ENCODE peak calls at places on chromosomes 3 and 15, in nine cellular contexts. K is esophagus muscularis mucosa; D is pancreas; N is naive thymus-derived CD4-positive, alpha-beta T cell; R is uterus; F is A549; O is small intestine; M is IMR-90; H is psoas muscle. Y is an unnamed sample.

GRCh38 chr15:30984542-30984941 is 6.9 kb downstream of the MTMR10 start:
- DNase-seq in M (no peak), F (no peak), H (no peak), N (no peak), K (no peak), D (no peak), R (no peak), O (peak; percentile 15), Y (no peak)

GRCh38 chr3:99850608-99851007 is 32.9 kb downstream of the CMSS1 start:
- DNase-seq in D (no peak), K (no peak), N (no peak), H (no peak), F (no peak), M (no peak), O (no peak), R (no peak), Y (no peak)

GRCh38 chr3:50299929-50300680 is 900 bp upstream of the HYAL3 start:
- DNase-seq in K (no peak), F (no peak), R (peak; percentile 36), O (peak; percentile 58), H (no peak), D (peak; percentile 53), N (no peak), M (peak; percentile 57), Y (no peak)

GRCh38 chr3:168094877-168095610 is 680 bp downstream of the GOLIM4 start:
- DNase-seq in M (peak; percentile 69), N (no peak), K (no peak), H (peak; percentile 66), O (peak; percentile 79), F (peak; percentile 71), D (peak; percentile 50), R (peak; percentile 41), Y (peak; percentile 59)

GRCh38 chr3:58392191-58392590 is 41.4 kb downstream of the PDHB start:
- DNase-seq in H (no peak), R (no peak), F (no peak), K (no peak), O (no peak), M (no peak), N (no peak), D (no peak), Y (no peak)

GRCh38 chr3:33181229-33181628 is 37.4 kb downstream of the SUSD5 start:
- DNase-seq in K (no peak), M (no peak), F (no peak), D (no peak), O (no peak), R (no peak), H (no peak), N (no peak), Y (no peak)

GRCh38 chr15:71245588-71245987 is 130.3 kb downstream of the THSD4 start:
- DNase-seq in K (no peak), N (no peak), H (no peak), F (no peak), M (no peak), D (no peak), O (no peak), R (no peak), Y (no peak)

GRCh38 chr3:129657261-129658046 is 51.0 kb upstream of the PLXND1 start:
- DNase-seq in M (peak; percentile 42), H (no peak), R (no peak), F (no peak), D (no peak), N (no peak), K (no peak), O (no peak), Y (no peak)

GRCh38 chr15:27628486-27628885 is 470.6 kb downstream of the OCA2 start:
- DNase-seq in F (no peak), R (no peak), O (no peak), H (no peak), N (no peak), M (no peak), K (no peak), D (no peak), Y (no peak)

GRCh38 chr3:174857301-174857700 is 1.8 kb upstream of the NAALADL2 start:
- DNase-seq in D (no peak), F (no peak), K (no peak), O (no peak), R (no peak), M (no peak), N (no peak), H (no peak), Y (no peak)

GRCh38 chr3:69092030-69092513 is 7.3 kb downstream of the ARL6IP5 start:
- DNase-seq in H (no peak), K (no peak), N (peak; percentile 61), M (no peak), O (no peak), F (no peak), D (no peak), R (no peak), Y (no peak)

GRCh38 chr3:41117398-41117870 is 81.9 kb upstream of the CTNNB1 start:
- DNase-seq in N (peak; percentile 90), O (peak; percentile 91), H (peak; percentile 83), M (peak; percentile 88), R (peak; percentile 62), F (peak; percentile 48), D (peak; percentile 28), K (peak; percentile 95), Y (peak; percentile 95)

GRCh38 chr3:43296565-43296964 is 10.2 kb downstream of the SNRK start:
- DNase-seq in H (no peak), N (peak; percentile 86), O (peak; percentile 32), K (no peak), R (no peak), D (no peak), F (no peak), M (peak; percentile 23), Y (no peak)

GRCh38 chr3:140376136-140376889 is 301.6 kb upstream of the TRIM42 start:
- DNase-seq in K (peak; percentile 50), O (no peak), H (no peak), R (no peak), M (no peak), D (no peak), N (no peak), F (no peak), Y (no peak)

GRCh38 chr15:49103002-49103401 is 52.4 kb downstream of the COPS2 start:
- DNase-seq in M (peak; percentile 69), F (no peak), O (no peak), R (no peak), K (no peak), H (no peak), N (no peak), D (no peak), Y (no peak)

GRCh38 chr3:172601066-172601832 is 78.0 kb upstream of the TNFSF10 start:
- DNase-seq in H (no peak), K (no peak), O (peak; percentile 89), D (no peak), N (no peak), R (no peak), F (no peak), M (no peak), Y (no peak)

GRCh38 chr15:85754993-85755392 is 39.7 kb downstream of the KLHL25 start:
- DNase-seq in D (peak; percentile 53), N (no peak), O (no peak), M (peak; percentile 13), K (no peak), H (no peak), R (peak; percentile 14), F (no peak), Y (no peak)

GRCh38 chr15:27358751-27359434 is 387.9 kb downstream of the GABRG3 start:
- DNase-seq in R (no peak), D (peak; percentile 17), F (peak; percentile 16), M (no peak), H (peak; percentile 18), K (peak; percentile 64), O (peak; percentile 2), N (no peak), Y (no peak)

GRCh38 chr3:122409392-122409791 is 6.5 kb downstream of the WDR5B start:
- DNase-seq in M (no peak), N (no peak), O (no peak), K (no peak), H (no peak), D (no peak), F (no peak), R (no peak), Y (no peak)

GRCh38 chr3:5084224-5084623 is 37.9 kb upstream of the ARL8B start:
- DNase-seq in D (no peak), F (no peak), N (no peak), R (no peak), K (no peak), O (no peak), M (no peak), H (no peak), Y (no peak)

GRCh38 chr3:5082658-5083030 is 39.4 kb upstream of the ARL8B start:
- DNase-seq in D (no peak), N (no peak), M (no peak), K (no peak), R (no peak), H (no peak), F (no peak), O (no peak), Y (no peak)

GRCh38 chr3:5078151-5078550 is 43.9 kb upstream of the ARL8B start:
- DNase-seq in D (no peak), R (no peak), M (peak; percentile 66), F (peak; percentile 52), H (no peak), K (no peak), N (no peak), O (no peak), Y (no peak)

GRCh38 chr3:5079761-5080160 is 42.3 kb upstream of the ARL8B start:
- DNase-seq in O (no peak), F (no peak), R (no peak), K (no peak), H (no peak), D (no peak), M (no peak), N (no peak), Y (no peak)

GRCh38 chr3:5080779-5081550 is 41.1 kb upstream of the ARL8B start:
- DNase-seq in M (no peak), R (no peak), H (no peak), K (no peak), N (no peak), O (no peak), F (no peak), D (peak; percentile 47), Y (no peak)
- H3K4me1 ChIP-seq in M (no peaks in the 10 kb centered on the region), R (no peaks in the 10 kb centered on the region), H (no peaks in the 10 kb centered on the region), K (no peaks in the 10 kb centered on the region), N (no peaks in the 10 kb centered on the region), O (no peaks in the 10 kb centered on the region), F (no peaks in the 10 kb centered on the region), D (no peaks in the 10 kb centered on the region), Y (peaks cover 4% of the 10 kb centered on the region)

GRCh38 chr15:98714906-98715305 is 66.6 kb downstream of the IGF1R start:
- DNase-seq in M (no peak), F (no peak), N (no peak), R (no peak), O (no peak), K (no peak), H (no peak), D (no peak), Y (no peak)
- H3K4me1 ChIP-seq in M (peaks cover 25% of the 10 kb centered on the region), F (peaks cover 62% of the 10 kb centered on the region), N (no peaks in the 10 kb centered on the region), R (peaks cover 26% of the 10 kb centered on the region), O (peaks cover 6% of the 10 kb centered on the region), K (peaks cover 69% of the 10 kb centered on the region), H (peaks cover 55% of the 10 kb centered on the region), D (peaks cover 17% of the 10 kb centered on the region), Y (peaks cover 36% of the 10 kb centered on the region)

GRCh38 chr3:54121404-54122045 is 827 bp upstream of the CACNA2D3 start:
- DNase-seq in O (no peak), R (no peak), D (no peak), N (no peak), F (no peak), H (no peak), K (peak; percentile 83), M (no peak), Y (no peak)
- H3K4me1 ChIP-seq in O (no peaks in the 10 kb centered on the region), R (peaks cover 11% of the 10 kb centered on the region), D (peaks cover 11% of the 10 kb centered on the region), N (no peaks in the 10 kb centered on the region), F (peaks cover 5% of the 10 kb centered on the region), H (peaks cover 9% of the 10 kb centered on the region), K (peaks cover 32% of the 10 kb centered on the region), M (no peaks in the 10 kb centered on the region), Y (no peaks in the 10 kb centered on the region)

GRCh38 chr3:61669203-61669602 is 107.8 kb downstream of the PTPRG start:
- DNase-seq in M (no peak), O (no peak), D (no peak), F (no peak), H (no peak), K (no peak), N (no peak), R (no peak), Y (no peak)
- H3K4me1 ChIP-seq in M (peaks cover 3% of the 10 kb centered on the region), O (peaks cover under 1% of the 10 kb centered on the region), D (no peaks in the 10 kb centered on the region), F (peaks cover 11% of the 10 kb centered on the region), H (peaks cover 33% of the 10 kb centered on the region), K (peaks cover 10% of the 10 kb centered on the region), N (no peaks in the 10 kb centered on the region), R (no peaks in the 10 kb centered on the region), Y (peaks cover 4% of the 10 kb centered on the region)